ENCODE peak calls at places on chromosomes 1 and 21, in six cellular contexts. F is tibial artery, A is neural progenitor cell, C is NB4, Z is PC-3, P is ascending aorta. R is an unnamed sample.

GRCh38 chr1:1616045-1616821 is 933 bp downstream of the MIB2 start:
- DNase-seq in F (no peak), A (peak), C (peak), Z (peak), P (no peak), R (peak)

GRCh38 chr21:15722591-15723324 is 7.0 kb upstream of the USP25 start:
- DNase-seq in F (no peak), A (no peak), C (no peak), Z (peak), P (no peak), R (no peak)

GRCh38 chr1:212641956-212642355 is 33.4 kb downstream of the ATF3 start:
- DNase-seq in F (no peak), A (no peak), C (no peak), Z (no peak), P (no peak), R (no peak)

GRCh38 chr1:167938083-167938482 is 1.2 kb upstream of the MPC2 start:
- DNase-seq in F (no peak), A (no peak), C (peak), Z (peak), P (no peak), R (no peak)

GRCh38 chr21:25565272-25566199 is 41.7 kb downstream of the MRPL39 start:
- DNase-seq in F (no peak), A (no peak), C (no peak), Z (no peak), P (no peak), R (no peak)

GRCh38 chr1:101388904-101389546 is 152.2 kb downstream of the S1PR1 start:
- DNase-seq in F (no peak), A (no peak), C (no peak), Z (no peak), P (no peak), R (no peak)

GRCh38 chr1:29638281-29638680 is 402.0 kb downstream of the PTPRU start:
- DNase-seq in F (no peak), A (no peak), C (no peak), Z (no peak), P (no peak), R (no peak)

GRCh38 chr1:76944942-76945341 is 77.7 kb downstream of the ST6GALNAC5 start:
- DNase-seq in F (no peak), A (no peak), C (no peak), Z (no peak), P (no peak), R (no peak)

GRCh38 chr1:60280256-60280655 is 206.7 kb upstream of the C1orf87 start:
- DNase-seq in F (no peak), A (no peak), C (no peak), Z (no peak), P (no peak), R (no peak)

GRCh38 chr1:236845830-236846229 is 50.7 kb downstream of the MTR start:
- DNase-seq in F (no peak), A (no peak), C (no peak), Z (no peak), P (no peak), R (no peak)

GRCh38 chr1:43052322-43052721 is 93.7 kb upstream of the SLC2A1 start:
- DNase-seq in F (no peak), A (no peak), C (no peak), Z (no peak), P (no peak), R (no peak)

GRCh38 chr1:19450811-19451564 is 34.4 kb downstream of the CAPZB start:
- DNase-seq in F (peak), A (no peak), C (no peak), Z (peak), P (no peak), R (no peak)

GRCh38 chr1:19447550-19447949 is 37.8 kb downstream of the CAPZB start:
- DNase-seq in F (no peak), A (no peak), C (no peak), Z (no peak), P (no peak), R (no peak)

GRCh38 chr1:19448491-19449439 is 36.6 kb downstream of the CAPZB start:
- DNase-seq in F (peak), A (no peak), C (no peak), Z (peak), P (no peak), R (no peak)

GRCh38 chr1:19452221-19452663 is 33.1 kb downstream of the CAPZB start:
- DNase-seq in F (peak), A (no peak), C (no peak), Z (no peak), P (peak), R (no peak)

GRCh38 chr1:19449454-19450228 is 35.7 kb downstream of the CAPZB start:
- DNase-seq in F (no peak), A (no peak), C (no peak), Z (no peak), P (no peak), R (no peak)
- TF ChIP-seq CTCF in F (no peak), A (no peak), C (no peak), Z (no peak), P (no peak), R (no peak)

DNA sequence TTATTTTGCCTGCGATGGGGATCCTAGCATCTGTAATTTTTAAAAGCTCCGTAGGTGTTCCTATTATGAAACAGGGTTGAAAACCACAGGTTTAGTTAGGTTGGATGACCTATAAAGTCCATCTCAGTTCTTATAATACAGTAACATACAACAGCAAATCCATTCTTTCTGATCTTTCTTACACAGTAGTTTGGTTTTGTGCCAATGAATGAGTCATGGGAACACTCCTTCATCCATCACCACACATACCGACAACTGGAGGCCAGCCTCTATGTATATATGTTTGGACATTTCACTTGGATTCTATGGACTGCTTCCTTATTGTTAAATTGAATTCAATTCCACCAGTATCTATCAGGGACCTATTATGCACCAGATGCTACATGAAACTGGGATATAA is 118.4 kb upstream of the L1TD1 start:
- DNase-seq in F (no peak), A (no peak), C (no peak), Z (peak), P (no peak), R (no peak)
- TF ChIP-seq CTCF in F (no peak), A (no peak), C (no peak), Z (no peak), P (no peak), R (no peak)

DNA sequence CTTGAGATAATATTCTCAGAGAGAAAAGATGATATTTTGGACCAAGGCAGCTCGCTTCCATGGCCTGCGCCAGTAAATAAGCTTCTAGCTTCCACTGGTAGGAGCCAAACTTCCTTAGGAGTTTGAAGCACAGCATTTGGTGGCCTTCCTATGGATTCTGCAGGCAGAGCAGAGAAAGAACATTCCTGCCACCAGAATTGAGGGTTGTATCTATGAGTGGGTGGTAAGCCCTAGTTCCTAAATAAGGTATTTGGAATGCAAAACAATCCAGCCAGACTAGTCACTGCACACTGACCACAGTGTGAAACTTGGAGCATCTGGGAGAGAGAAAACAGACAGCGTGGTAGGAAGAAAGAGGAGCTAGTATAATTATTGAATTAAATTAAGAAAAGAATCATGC is 54.1 kb upstream of the BCAR3 start:
- DNase-seq in F (no peak), A (no peak), C (no peak), Z (peak), P (no peak), R (no peak)
- TF ChIP-seq CTCF in F (no peak), A (no peak), C (no peak), Z (no peak), P (no peak), R (peak)

GRCh38 chr1:200369706-200370105 is 40.1 kb downstream of the ZNF281 start:
- DNase-seq in F (no peak), A (no peak), C (no peak), Z (peak), P (no peak), R (no peak)

GRCh38 chr1:200368556-200368955 is 41.3 kb downstream of the ZNF281 start:
- DNase-seq in F (no peak), A (no peak), C (no peak), Z (no peak), P (no peak), R (no peak)

GRCh38 chr1:200366577-200367253 is 43.1 kb downstream of the ZNF281 start:
- DNase-seq in F (no peak), A (no peak), C (peak), Z (no peak), P (no peak), R (no peak)

GRCh38 chr1:200367841-200368534 is 41.8 kb downstream of the ZNF281 start:
- DNase-seq in F (no peak), A (no peak), C (peak), Z (no peak), P (no peak), R (no peak)

DNA sequence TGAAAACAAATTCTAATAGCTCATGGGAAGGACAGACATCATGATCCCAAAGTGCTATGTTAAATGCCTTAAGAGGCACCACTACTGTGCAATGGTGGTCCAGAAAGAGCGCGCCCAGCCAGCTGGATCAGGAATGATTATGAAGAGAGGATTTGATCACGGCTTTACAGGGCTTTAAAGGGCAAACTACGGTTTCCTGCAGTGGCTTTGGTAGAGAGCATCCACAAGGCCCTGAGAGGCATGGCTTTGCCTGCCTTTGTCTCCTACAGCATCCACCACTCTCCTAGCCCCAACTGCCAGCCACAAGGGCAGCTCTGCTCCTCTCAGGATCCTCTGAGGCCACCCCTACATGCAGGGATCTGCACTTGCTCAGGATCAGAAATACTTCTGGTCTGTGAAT is 40.7 kb downstream of the ZNF281 start:
- DNase-seq in F (no peak), A (no peak), C (no peak), Z (no peak), P (no peak), R (no peak)
- TF ChIP-seq CTCF in F (no peak), A (no peak), C (no peak), Z (no peak), P (no peak), R (no peak)

DNA sequence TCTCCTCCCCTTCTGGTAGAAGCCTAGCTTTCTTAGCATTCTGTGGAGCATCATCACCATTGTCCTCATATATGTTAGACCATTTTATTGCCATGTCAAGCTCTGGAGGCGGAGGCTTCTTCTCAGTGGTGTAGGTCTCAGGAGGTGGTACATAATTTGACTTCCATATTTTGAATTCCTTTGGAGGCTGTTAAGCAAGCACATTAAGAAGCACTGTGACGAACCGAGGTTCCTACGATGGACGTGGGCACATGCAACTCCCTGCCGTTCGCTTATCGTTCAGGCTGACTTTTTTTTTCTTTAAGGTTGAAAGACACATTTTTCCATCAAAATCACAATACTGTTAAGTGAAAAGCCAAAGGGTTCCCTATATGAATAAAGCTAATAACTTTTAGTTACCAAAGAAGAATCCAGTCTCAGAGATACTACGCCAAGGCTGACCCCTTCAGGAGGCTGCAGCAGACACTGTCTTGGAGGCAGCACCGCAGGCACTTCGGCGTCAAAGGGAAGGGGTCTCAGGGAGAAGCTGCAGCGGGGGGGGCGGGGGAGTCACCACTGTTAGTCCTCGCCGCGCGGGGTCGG is 835 bp downstream of the C1orf52 start:
- DNase-seq in F (no peak), A (peak), C (peak), Z (peak), P (no peak), R (no peak)
- TF ChIP-seq CTCF in F (no peak), A (peak), C (peak), Z (peak), P (no peak), R (no peak)

R was measured in chondrocyte.